ENCODE peak calls at places on chromosomes 13 and 19, in four cellular contexts. B is endothelial cell of umbilical vein, F is heart left ventricle, W is breast epithelium. E is an unnamed sample.

GRCh38 chr13:109998808-109999528 is 212.6 kb upstream of the IRS2 start:
- DNase-seq in B (no peak), F (no peak), W (no peak), E (peak; percentile 75)

GRCh38 chr13:72431981-72432617 is 295.3 kb downstream of the MZT1 start:
- DNase-seq in B (no peak), F (no peak), W (no peak), E (no peak)

GRCh38 chr13:111919826-111920225 is 147.1 kb upstream of the SOX1 start:
- DNase-seq in B (no peak), F (no peak), W (no peak), E (no peak)

GRCh38 chr13:33312150-33312908 is 26.8 kb upstream of the STARD13 start:
- DNase-seq in B (peak; percentile 48), F (no peak), W (no peak), E (no peak)

GRCh38 chr13:28489536-28489935 is 5.4 kb downstream of the FLT1 start:
- DNase-seq in B (peak; percentile 55), F (no peak), W (no peak), E (no peak)

GRCh38 chr19:9912551-9913236 is 23.6 kb downstream of the OLFM2 start:
- DNase-seq in B (no peak), F (no peak), W (no peak), E (no peak)

GRCh38 chr19:55088543-55089265 is 13.0 kb downstream of the EPS8L1 start:
- DNase-seq in B (peak; percentile 70), F (peak; percentile 88), W (peak; percentile 76), E (peak; percentile 99)

GRCh38 chr13:77697208-77698103 is at the start of gene SLAIN1:
- DNase-seq in B (peak; percentile 61), F (peak; percentile 89), W (peak; percentile 73), E (no peak)

GRCh38 chr13:87376081-87376480 is 295.1 kb upstream of the SLITRK5 start:
- DNase-seq in B (no peak), F (no peak), W (no peak), E (peak; percentile 17)

GRCh38 chr19:15962319-15962718 is 13.5 kb downstream of the OR10H4 start:
- DNase-seq in B (no peak), F (no peak), W (no peak), E (no peak)

GRCh38 chr13:99778500-99778899 is 193.1 kb downstream of the ZIC5 start:
- DNase-seq in B (no peak), F (no peak), W (no peak), E (no peak)

GRCh38 chr13:92952161-92952560 is 274.4 kb upstream of the GPC6 start:
- DNase-seq in B (no peak), F (no peak), W (no peak), E (no peak)

GRCh38 chr13:33932765-33933406 is 114.9 kb downstream of the RFC3 start:
- DNase-seq in B (no peak), F (no peak), W (no peak), E (no peak)

GRCh38 chr19:21321996-21322395 is 7.2 kb downstream of the ZNF708 start:
- DNase-seq in B (no peak), F (no peak), W (no peak), E (no peak)

GRCh38 chr13:100274942-100275506 is 186.1 kb downstream of the PCCA start:
- DNase-seq in B (no peak), F (no peak), W (no peak), E (no peak)

DNA sequence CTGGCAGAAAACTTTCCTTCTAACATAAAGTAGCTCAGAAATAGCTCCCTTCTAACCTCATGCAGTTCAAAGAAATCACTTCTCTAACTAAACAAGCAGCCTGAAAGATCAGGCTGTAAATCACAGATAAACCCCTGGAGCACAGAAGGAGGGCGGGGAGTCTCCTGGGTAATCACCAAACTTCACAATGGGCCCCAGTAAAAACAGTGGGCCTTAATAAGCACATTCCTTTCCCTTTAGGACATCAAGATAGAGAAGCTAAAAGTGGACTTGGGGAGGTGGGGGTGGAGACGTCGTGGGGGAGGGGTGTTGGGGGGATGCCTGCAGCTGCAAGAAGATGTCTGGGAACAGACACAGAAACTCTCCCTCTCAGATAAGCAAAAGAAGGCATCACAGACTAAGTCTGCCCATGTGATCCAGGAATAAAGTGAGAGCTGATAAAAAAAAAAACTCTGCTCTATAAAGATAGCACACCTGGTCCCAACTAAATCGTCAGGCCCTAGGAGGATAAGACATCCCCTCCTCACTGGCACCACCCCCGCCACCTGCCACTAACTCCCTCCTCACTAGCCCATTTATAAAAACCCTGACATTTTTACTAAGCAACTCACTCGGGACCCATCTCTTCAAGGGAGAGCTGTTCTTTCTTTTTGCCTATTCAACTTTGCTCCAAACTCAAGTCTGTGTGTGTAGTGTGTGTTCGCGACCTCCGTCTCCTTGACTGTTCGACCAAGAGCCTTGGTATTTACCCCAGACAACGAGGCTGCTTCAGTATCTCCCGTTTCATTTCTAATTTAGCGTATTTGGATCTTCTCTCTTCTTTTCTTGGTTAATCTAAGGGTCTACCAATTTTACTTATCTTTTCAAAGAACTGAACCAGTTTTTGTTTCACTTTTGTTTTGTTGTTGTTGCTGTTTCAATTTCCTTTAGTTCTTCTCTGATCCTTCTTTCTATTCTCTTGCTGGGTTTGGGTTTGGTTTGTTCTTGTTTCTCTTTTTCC is 31.7 kb downstream of the DNAJC15 start:
- DNase-seq in B (peak; percentile 69), F (no peak), W (no peak), E (peak; percentile 1)
- TF ChIP-seq POLR2A in B (no peak), F (no peak), W (no peak), E (no peak)

GRCh38 chr13:52159159-52159982 is at the start of gene NEK3:
- DNase-seq in B (peak; percentile 71), F (peak; percentile 87), W (peak; percentile 59), E (peak; percentile 44)
- TF ChIP-seq POLR2A in B (no peak), F (no peak), W (no peak), E (peak; percentile 11)

GRCh38 chr19:46860125-46860845 is 512 bp upstream of the ARHGAP35 start:
- DNase-seq in B (peak; percentile 99), F (peak; percentile 98), W (peak; percentile 98), E (peak; percentile 69)
- TF ChIP-seq POLR2A in B (peak; percentile 38), F (no peak), W (peak; percentile 37), E (peak; percentile 63)

DNA sequence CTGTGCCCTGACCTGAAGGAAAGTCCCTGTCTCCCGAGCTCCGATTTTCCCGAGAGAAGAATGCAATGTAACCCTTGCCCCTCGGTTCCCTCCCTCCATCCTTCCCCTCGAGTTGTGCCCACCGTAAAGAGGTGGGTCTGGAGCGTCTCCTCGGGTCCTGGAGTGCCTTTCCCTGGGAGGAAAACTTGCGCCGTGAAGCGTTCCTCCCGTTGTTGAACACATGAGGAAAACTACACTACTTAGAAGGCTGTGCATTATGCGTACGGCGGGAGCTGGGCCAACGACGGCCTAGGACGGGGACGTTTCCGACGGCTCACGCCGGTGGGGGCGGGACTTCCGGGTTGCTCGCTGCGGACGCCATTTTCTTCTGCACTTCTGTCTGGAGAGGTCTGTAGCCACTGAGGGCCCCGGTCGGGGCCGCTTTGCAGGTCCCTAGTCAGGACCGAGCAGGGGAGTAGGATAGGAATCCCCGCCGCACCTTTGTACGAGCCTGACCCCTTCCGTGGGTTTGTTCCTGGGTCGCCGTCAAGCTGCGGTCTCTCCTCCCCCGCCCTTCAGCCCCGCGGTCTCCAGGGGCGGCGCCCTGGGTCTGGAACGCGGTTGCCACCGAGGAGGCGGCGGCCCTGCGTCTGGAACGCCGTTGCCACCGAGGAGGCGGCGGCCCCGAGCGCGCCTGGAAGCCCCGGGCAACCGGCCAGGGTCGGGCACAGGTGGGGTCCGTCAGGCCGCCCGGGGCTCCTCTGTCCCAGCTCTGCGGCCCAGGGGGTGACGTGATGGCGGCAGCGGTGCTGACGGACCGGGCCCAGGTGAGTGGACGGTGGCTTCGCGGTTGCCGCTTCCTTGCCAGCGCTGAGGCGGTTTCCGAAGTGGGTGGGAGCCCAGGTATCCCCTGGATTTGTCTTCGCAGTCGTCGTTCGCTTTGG is at the start of gene ZNF264:
- DNase-seq in B (peak; percentile 90), F (peak; percentile 96), W (peak; percentile 91), E (peak; percentile 96)
- TF ChIP-seq POLR2A in B (peak; percentile 87), F (no peak), W (no peak), E (peak; percentile 70)

DNA sequence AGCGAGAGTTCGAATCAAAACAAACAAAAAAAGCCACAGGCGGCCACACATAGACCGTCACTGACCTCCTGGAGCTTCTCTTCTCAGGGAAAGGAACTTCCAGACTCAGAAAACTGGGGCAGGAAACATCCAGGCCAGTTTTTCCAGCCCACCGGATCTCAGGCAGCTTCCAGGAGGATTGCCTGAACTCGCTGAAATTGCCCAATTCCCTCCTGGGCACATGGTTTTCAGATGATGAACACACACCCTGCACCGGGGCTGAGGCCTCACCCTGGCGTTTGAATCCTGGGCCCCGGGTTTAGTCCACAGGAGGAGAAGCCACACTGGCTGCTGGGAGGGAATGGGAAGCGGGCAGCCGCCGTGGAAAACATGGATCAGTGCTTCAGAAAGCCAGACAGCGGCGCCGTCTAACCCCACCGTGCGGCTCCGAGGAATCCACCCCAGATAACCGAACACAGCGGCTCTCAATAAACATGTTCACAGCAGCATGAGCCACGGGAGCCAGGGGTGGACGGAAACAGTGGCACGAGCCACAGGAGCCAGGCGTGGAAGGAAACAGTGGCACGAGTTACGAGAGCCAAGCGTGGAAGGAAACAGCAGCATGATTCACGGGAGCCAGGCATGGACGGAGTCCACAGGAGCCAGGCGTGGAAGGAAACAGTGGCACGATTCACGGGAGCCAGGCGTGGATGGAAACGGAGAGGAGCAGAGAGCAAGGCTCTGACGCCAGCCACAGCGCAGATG is 18.2 kb upstream of the PTBP1 start:
- DNase-seq in B (peak; percentile 55), F (peak; percentile 64), W (no peak), E (peak; percentile 79)
- TF ChIP-seq POLR2A in B (no peak), F (no peak), W (no peak), E (no peak)

GRCh38 chr19:3557461-3558248 is at the start of gene MFSD12:
- DNase-seq in B (peak; percentile 91), F (peak; percentile 98), W (peak; percentile 97), E (peak; percentile 93)
- TF ChIP-seq POLR2A in B (peak; percentile 68), F (no peak), W (no peak), E (peak; percentile 80)

DNA sequence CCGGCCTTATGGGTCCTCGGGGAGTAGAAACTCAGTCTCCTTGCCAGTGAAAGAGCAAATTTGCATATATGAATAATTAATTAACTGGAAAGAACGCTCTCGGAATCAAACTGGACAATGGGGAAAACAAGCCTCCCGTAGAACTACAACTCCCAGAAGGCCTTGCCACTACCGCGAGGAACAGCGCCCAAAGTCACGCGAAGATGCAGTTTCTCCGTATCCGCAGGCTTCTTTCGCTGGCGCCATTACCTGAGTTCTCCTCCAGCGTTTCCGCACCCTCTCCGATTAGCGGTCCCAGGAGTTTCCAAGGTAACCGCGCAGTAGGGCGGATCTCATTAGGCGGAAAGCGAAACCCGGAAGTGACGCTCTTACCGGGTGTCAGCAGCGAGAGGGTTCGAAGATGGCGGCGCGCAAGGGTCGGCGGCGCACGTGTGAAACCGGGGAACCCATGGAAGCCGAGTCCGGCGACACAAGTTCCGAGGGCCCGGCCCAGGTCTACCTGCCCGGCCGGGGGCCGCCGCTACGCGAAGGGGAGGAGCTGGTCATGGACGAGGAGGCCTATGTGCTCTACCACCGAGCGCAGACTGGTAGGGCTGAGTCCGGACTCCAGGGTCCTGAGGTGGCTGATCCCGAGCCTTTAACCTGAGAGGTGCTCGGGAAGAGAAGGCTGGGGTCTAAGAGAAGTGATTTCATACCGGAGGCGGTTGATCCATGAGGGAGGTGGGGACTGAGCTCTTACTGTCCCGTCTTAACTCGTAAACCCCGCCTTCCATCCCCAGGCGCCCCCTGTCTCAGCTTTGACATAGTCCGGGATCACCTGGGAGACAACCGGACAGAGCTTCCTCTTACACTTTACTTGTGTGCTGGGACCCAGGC is at the start of gene GRWD1:
- DNase-seq in B (peak; percentile 97), F (peak; percentile 88), W (peak; percentile 87), E (peak; percentile 95)
- TF ChIP-seq POLR2A in B (peak; percentile 71), F (no peak), W (peak; percentile 50), E (peak; percentile 55)